ENCODE peak calls at places on chromosomes 13 and 19, in seven cellular contexts. Q is gastrocnemius medialis, F is Panc1, I is dermis blood vessel endothelial cell, L is left colon, M is progenitor cell of endocrine pancreas, J is fibroblast of lung. X is an unnamed sample.

GRCh38 chr13:30978981-30979956 is 46.8 kb downstream of the TEX26 start:
- DNase-seq in L (peak), I (peak), J (no peak), M (no peak), F (no peak), Q (no peak), X (no peak)

GRCh38 chr19:33287438-33287837 is 14.9 kb downstream of the CEBPA start:
- DNase-seq in I (no peak), F (no peak), L (no peak), M (no peak), J (no peak), Q (no peak), X (no peak)

GRCh38 chr19:16342002-16342715 is 17.5 kb downstream of the KLF2 start:
- DNase-seq in L (no peak), Q (peak), F (no peak), I (no peak), J (no peak), M (no peak), X (no peak)

GRCh38 chr19:18488838-18489626 is 32.8 kb downstream of the ELL start:
- DNase-seq in L (no peak), J (no peak), Q (no peak), M (peak), F (no peak), I (peak), X (no peak)

GRCh38 chr19:58513694-58514563 is 2.1 kb upstream of the SLC27A5 start:
- DNase-seq in I (peak), J (peak), L (peak), M (peak), Q (peak), F (peak), X (peak)

GRCh38 chr19:5890099-5890498 is 13.5 kb downstream of the NDUFA11 start:
- DNase-seq in J (no peak), Q (no peak), M (no peak), I (no peak), L (no peak), F (no peak), X (no peak)

GRCh38 chr19:6042776-6043726 is 65.1 kb upstream of the RANBP3 start:
- DNase-seq in F (no peak), J (no peak), M (no peak), I (no peak), L (no peak), Q (no peak), X (no peak)

GRCh38 chr19:4429266-4430200 is 27.1 kb downstream of the CHAF1A start:
- DNase-seq in Q (no peak), F (no peak), I (no peak), M (no peak), J (peak), L (no peak), X (no peak)

GRCh38 chr19:45667620-45668341 is at the start of gene GIPR:
- DNase-seq in M (peak), L (peak), F (no peak), Q (no peak), I (no peak), J (no peak), X (no peak)

GRCh38 chr19:41193420-41194156 is 569 bp downstream of the CYP2S1 start:
- DNase-seq in J (no peak), Q (no peak), I (no peak), F (no peak), L (no peak), M (no peak), X (no peak)

GRCh38 chr13:100478107-100478809 is 110.3 kb downstream of the GGACT start:
- DNase-seq in Q (no peak), M (no peak), F (no peak), J (no peak), I (no peak), L (no peak), X (no peak)

GRCh38 chr13:33490461-33491327 is 205.1 kb upstream of the STARD13 start:
- DNase-seq in M (no peak), Q (no peak), L (no peak), J (no peak), F (no peak), I (peak), X (no peak)

GRCh38 chr13:111946214-111946613 is 120.7 kb upstream of the SOX1 start:
- DNase-seq in F (no peak), Q (no peak), J (no peak), L (no peak), M (no peak), I (no peak), X (no peak)

GRCh38 chr13:56586966-56587365 is 553.8 kb upstream of the PRR20A start:
- DNase-seq in I (no peak), F (no peak), Q (no peak), L (no peak), J (no peak), M (no peak), X (no peak)

GRCh38 chr19:44741258-44741731 is 7.2 kb upstream of the BCL3 start:
- DNase-seq in L (peak), Q (no peak), J (peak), F (no peak), M (no peak), I (peak), X (no peak)

GRCh38 chr19:7738023-7738422 is 6.1 kb upstream of the CLEC4G start:
- DNase-seq in Q (no peak), L (no peak), I (no peak), F (no peak), J (no peak), M (no peak), X (no peak)

GRCh38 chr19:47035127-47035494 is 13.3 kb downstream of the TMEM160 start:
- DNase-seq in I (no peak), M (no peak), L (no peak), F (no peak), J (no peak), Q (no peak), X (no peak)

GRCh38 chr13:70424428-70424827 is 316.2 kb upstream of the KLHL1 start:
- DNase-seq in L (no peak), Q (no peak), J (no peak), M (no peak), I (no peak), F (no peak), X (no peak)

GRCh38 chr13:50549221-50549942 is 294.1 kb downstream of the DLEU7 start:
- DNase-seq in L (no peak), J (no peak), I (no peak), F (no peak), M (no peak), Q (no peak), X (no peak)

GRCh38 chr13:38350114-38350617 is 515 bp downstream of the UFM1 start:
- DNase-seq in Q (peak), I (peak), J (peak), M (peak), L (peak), F (no peak), X (peak)

GRCh38 chr13:44313674-44314073 is 60.0 kb upstream of the SERP2 start:
- DNase-seq in J (peak), I (peak), F (peak), M (no peak), Q (no peak), L (no peak), X (no peak)

GRCh38 chr19:4115050-4115817 is 8.7 kb downstream of the MAP2K2 start:
- DNase-seq in I (no peak), L (no peak), J (no peak), F (no peak), M (no peak), Q (no peak), X (no peak)

GRCh38 chr19:33303791-33304759 is 1.7 kb upstream of the CEBPA start:
- DNase-seq in L (peak), M (no peak), F (no peak), I (no peak), Q (no peak), J (peak), X (no peak)

GRCh38 chr13:98581971-98582702 is 5.2 kb upstream of the STK24 start:
- DNase-seq in L (no peak), F (no peak), J (peak), Q (no peak), M (no peak), I (no peak), X (no peak)

GRCh38 chr13:114143806-114144605 is 11.6 kb upstream of the RASA3 start:
- DNase-seq in L (peak), I (no peak), J (no peak), M (no peak), F (no peak), Q (no peak), X (no peak)

GRCh38 chr19:40588110-40588854 is 11.6 kb downstream of the SHKBP1 start:
- DNase-seq in L (no peak), F (no peak), M (no peak), I (peak), Q (no peak), J (peak), X (no peak)

GRCh38 chr19:1070931-1071791 is 4.2 kb downstream of the ARHGAP45 start:
- DNase-seq in F (no peak), Q (no peak), L (no peak), M (no peak), I (no peak), J (no peak), X (no peak)

GRCh38 chr19:5536337-5536894 is 31.3 kb downstream of the TINCR start:
- DNase-seq in F (no peak), Q (no peak), I (peak), J (peak), L (no peak), M (peak), X (no peak)

GRCh38 chr13:76992548-76993001 is 694 bp downstream of the CLN5 start:
- DNase-seq in L (peak), Q (no peak), I (peak), J (peak), M (no peak), F (no peak), X (no peak)

X was measured in tibial artery.